ENCODE peak calls at places on chromosomes 1 and 21, in eight cellular contexts. One of them, this sample, is unnamed.
A peak's percentile ranks its signal among the peaks of the same experiment; 100 is the strongest.

GRCh38 chr1:200971955-200972711 is 51.4 kb downstream of the KIF21B start:
- DNase-seq in cerebellar nuclear complex: no peak
- DNase-seq in A549: peak; percentile 37
- DNase-seq in RPMI8226: peak; percentile 51
- DNase-seq in T-helper 1 cell: peak; percentile 54
- DNase-seq in endothelial cell: peak; percentile 79
- DNase-seq in NCI-H1092 treated with DMSO at 0.1 percent for 48 hours: peak; percentile 44
- DNase-seq in lung: peak; percentile 66
- DNase-seq in this sample: peak; percentile 81

GRCh38 chr21:36753556-36753955 is 54.6 kb downstream of the SIM2 start:
- DNase-seq in A549: peak; percentile 40
- DNase-seq in RPMI8226: no peak
- DNase-seq in cerebellar nuclear complex: no peak
- DNase-seq in lung: no peak
- DNase-seq in NCI-H1092 treated with DMSO at 0.1 percent for 48 hours: no peak
- DNase-seq in T-helper 1 cell: no peak
- DNase-seq in endothelial cell: no peak
- DNase-seq in this sample: no peak

GRCh38 chr1:159746676-159747075 is 32.3 kb upstream of the CRP start:
- DNase-seq in RPMI8226: no peak
- DNase-seq in A549: no peak
- DNase-seq in endothelial cell: no peak
- DNase-seq in NCI-H1092 treated with DMSO at 0.1 percent for 48 hours: no peak
- DNase-seq in T-helper 1 cell: no peak
- DNase-seq in cerebellar nuclear complex: no peak
- DNase-seq in lung: no peak
- DNase-seq in this sample: no peak

GRCh38 chr1:28086651-28087050 is 1.8 kb downstream of the EYA3 start:
- DNase-seq in lung: no peak
- DNase-seq in T-helper 1 cell: no peak
- DNase-seq in RPMI8226: no peak
- DNase-seq in endothelial cell: no peak
- DNase-seq in cerebellar nuclear complex: no peak
- DNase-seq in NCI-H1092 treated with DMSO at 0.1 percent for 48 hours: no peak
- DNase-seq in A549: no peak
- DNase-seq in this sample: no peak

GRCh38 chr1:208834346-208835081 is 590.3 kb upstream of the PLXNA2 start:
- DNase-seq in A549: no peak
- DNase-seq in NCI-H1092 treated with DMSO at 0.1 percent for 48 hours: peak; percentile 99
- DNase-seq in lung: no peak
- DNase-seq in cerebellar nuclear complex: no peak
- DNase-seq in endothelial cell: peak; percentile 4
- DNase-seq in RPMI8226: no peak
- DNase-seq in T-helper 1 cell: no peak
- DNase-seq in this sample: peak; percentile 96

GRCh38 chr1:19799233-19799876 is 361 bp downstream of the TMCO4 start:
- DNase-seq in A549: peak; percentile 52
- DNase-seq in cerebellar nuclear complex: no peak
- DNase-seq in T-helper 1 cell: peak; percentile 32
- DNase-seq in endothelial cell: peak; percentile 20
- DNase-seq in lung: peak; percentile 62
- DNase-seq in NCI-H1092 treated with DMSO at 0.1 percent for 48 hours: peak; percentile 24
- DNase-seq in RPMI8226: peak; percentile 78
- DNase-seq in this sample: no peak

GRCh38 chr1:72051538-72051937 is 230.8 kb downstream of the NEGR1 start:
- DNase-seq in A549: no peak
- DNase-seq in T-helper 1 cell: no peak
- DNase-seq in cerebellar nuclear complex: no peak
- DNase-seq in NCI-H1092 treated with DMSO at 0.1 percent for 48 hours: no peak
- DNase-seq in endothelial cell: no peak
- DNase-seq in RPMI8226: no peak
- DNase-seq in lung: no peak
- DNase-seq in this sample: no peak

GRCh38 chr1:3657578-3658230 is 5.4 kb downstream of the TP73 start:
- DNase-seq in T-helper 1 cell: no peak
- DNase-seq in lung: no peak
- DNase-seq in A549: no peak
- DNase-seq in RPMI8226: no peak
- DNase-seq in endothelial cell: no peak
- DNase-seq in NCI-H1092 treated with DMSO at 0.1 percent for 48 hours: no peak
- DNase-seq in cerebellar nuclear complex: no peak
- DNase-seq in this sample: peak; percentile 50

GRCh38 chr1:201517631-201518030 is 10.7 kb upstream of the CSRP1 start:
- DNase-seq in NCI-H1092 treated with DMSO at 0.1 percent for 48 hours: no peak
- DNase-seq in A549: no peak
- DNase-seq in cerebellar nuclear complex: no peak
- DNase-seq in endothelial cell: no peak
- DNase-seq in lung: no peak
- DNase-seq in RPMI8226: no peak
- DNase-seq in T-helper 1 cell: no peak
- DNase-seq in this sample: no peak

GRCh38 chr21:33412832-33413519 is 9.8 kb downstream of the IFNGR2 start:
- DNase-seq in A549: no peak
- DNase-seq in NCI-H1092 treated with DMSO at 0.1 percent for 48 hours: no peak
- DNase-seq in lung: no peak
- DNase-seq in T-helper 1 cell: no peak
- DNase-seq in RPMI8226: no peak
- DNase-seq in endothelial cell: no peak
- DNase-seq in cerebellar nuclear complex: no peak
- DNase-seq in this sample: no peak

GRCh38 chr21:37623689-37624088 is 257.1 kb downstream of the DYRK1A start:
- DNase-seq in T-helper 1 cell: no peak
- DNase-seq in cerebellar nuclear complex: no peak
- DNase-seq in lung: no peak
- DNase-seq in RPMI8226: no peak
- DNase-seq in A549: no peak
- DNase-seq in NCI-H1092 treated with DMSO at 0.1 percent for 48 hours: no peak
- DNase-seq in endothelial cell: no peak
- DNase-seq in this sample: no peak

GRCh38 chr1:28602536-28603439 is 10.7 kb downstream of the RAB42 start:
- DNase-seq in A549: peak; percentile 70
- DNase-seq in lung: peak; percentile 65
- DNase-seq in T-helper 1 cell: no peak
- DNase-seq in cerebellar nuclear complex: no peak
- DNase-seq in endothelial cell: peak; percentile 67
- DNase-seq in RPMI8226: peak; percentile 56
- DNase-seq in NCI-H1092 treated with DMSO at 0.1 percent for 48 hours: peak; percentile 63
- DNase-seq in this sample: peak; percentile 67

GRCh38 chr1:159944623-159945455 is 574 bp downstream of the IGSF9 start:
- DNase-seq in endothelial cell: no peak
- DNase-seq in T-helper 1 cell: no peak
- DNase-seq in cerebellar nuclear complex: no peak
- DNase-seq in NCI-H1092 treated with DMSO at 0.1 percent for 48 hours: no peak
- DNase-seq in RPMI8226: no peak
- DNase-seq in A549: no peak
- DNase-seq in lung: no peak
- DNase-seq in this sample: peak; percentile 84

GRCh38 chr1:207850621-207851407 is 60.1 kb downstream of the CD34 start:
- DNase-seq in cerebellar nuclear complex: no peak
- DNase-seq in A549: no peak
- DNase-seq in T-helper 1 cell: no peak
- DNase-seq in RPMI8226: no peak
- DNase-seq in lung: no peak
- DNase-seq in endothelial cell: no peak
- DNase-seq in NCI-H1092 treated with DMSO at 0.1 percent for 48 hours: no peak
- DNase-seq in this sample: no peak

GRCh38 chr1:110312188-110313121 is 26.7 kb upstream of the RBM15 start:
- DNase-seq in lung: peak; percentile 80
- DNase-seq in endothelial cell: peak; percentile 83
- DNase-seq in RPMI8226: peak; percentile 56
- DNase-seq in cerebellar nuclear complex: peak; percentile 48
- DNase-seq in A549: peak; percentile 69
- DNase-seq in T-helper 1 cell: peak; percentile 69
- DNase-seq in NCI-H1092 treated with DMSO at 0.1 percent for 48 hours: peak; percentile 66
- DNase-seq in this sample: peak; percentile 73

GRCh38 chr1:16072095-16072494 is 1.4 kb downstream of the FAM131C start:
- DNase-seq in NCI-H1092 treated with DMSO at 0.1 percent for 48 hours: no peak
- DNase-seq in endothelial cell: no peak
- DNase-seq in A549: no peak
- DNase-seq in T-helper 1 cell: no peak
- DNase-seq in RPMI8226: no peak
- DNase-seq in lung: no peak
- DNase-seq in cerebellar nuclear complex: no peak
- DNase-seq in this sample: no peak

GRCh38 chr21:37916795-37917142 is 512 bp upstream of the KCNJ6 start:
- DNase-seq in NCI-H1092 treated with DMSO at 0.1 percent for 48 hours: peak; percentile 55
- DNase-seq in endothelial cell: peak; percentile 90
- DNase-seq in cerebellar nuclear complex: no peak
- DNase-seq in A549: peak; percentile 49
- DNase-seq in T-helper 1 cell: no peak
- DNase-seq in lung: no peak
- DNase-seq in RPMI8226: peak; percentile 9
- DNase-seq in this sample: peak; percentile 81

GRCh38 chr1:9009438-9010366 is 16.5 kb downstream of the SLC2A7 start:
- DNase-seq in RPMI8226: peak; percentile 54
- DNase-seq in NCI-H1092 treated with DMSO at 0.1 percent for 48 hours: peak; percentile 8
- DNase-seq in cerebellar nuclear complex: no peak
- DNase-seq in A549: peak; percentile 30
- DNase-seq in T-helper 1 cell: no peak
- DNase-seq in lung: no peak
- DNase-seq in endothelial cell: peak; percentile 64
- DNase-seq in this sample: peak; percentile 7

GRCh38 chr1:98058676-98059075 is 137.8 kb upstream of the DPYD start:
- DNase-seq in lung: no peak
- DNase-seq in cerebellar nuclear complex: no peak
- DNase-seq in endothelial cell: no peak
- DNase-seq in T-helper 1 cell: no peak
- DNase-seq in RPMI8226: no peak
- DNase-seq in NCI-H1092 treated with DMSO at 0.1 percent for 48 hours: no peak
- DNase-seq in A549: no peak
- DNase-seq in this sample: no peak

GRCh38 chr1:218294531-218294930 is 9.4 kb downstream of the RRP15 start:
- DNase-seq in A549: no peak
- DNase-seq in cerebellar nuclear complex: no peak
- DNase-seq in T-helper 1 cell: no peak
- DNase-seq in lung: no peak
- DNase-seq in endothelial cell: no peak
- DNase-seq in NCI-H1092 treated with DMSO at 0.1 percent for 48 hours: no peak
- DNase-seq in RPMI8226: no peak
- DNase-seq in this sample: no peak

GRCh38 chr1:43789604-43790288 is 82.4 kb downstream of the ST3GAL3 start:
- DNase-seq in endothelial cell: no peak
- DNase-seq in A549: no peak
- DNase-seq in NCI-H1092 treated with DMSO at 0.1 percent for 48 hours: no peak
- DNase-seq in RPMI8226: no peak
- DNase-seq in T-helper 1 cell: no peak
- DNase-seq in cerebellar nuclear complex: no peak
- DNase-seq in lung: no peak
- DNase-seq in this sample: no peak

GRCh38 chr1:194277927-194278326 is 1091.5 kb upstream of the B3GALT2 start:
- DNase-seq in RPMI8226: no peak
- DNase-seq in endothelial cell: no peak
- DNase-seq in lung: no peak
- DNase-seq in cerebellar nuclear complex: no peak
- DNase-seq in NCI-H1092 treated with DMSO at 0.1 percent for 48 hours: no peak
- DNase-seq in A549: no peak
- DNase-seq in T-helper 1 cell: no peak
- DNase-seq in this sample: no peak

GRCh38 chr1:84339503-84339902 is 38.0 kb downstream of the SAMD13 start:
- DNase-seq in NCI-H1092 treated with DMSO at 0.1 percent for 48 hours: no peak
- DNase-seq in A549: no peak
- DNase-seq in endothelial cell: no peak
- DNase-seq in RPMI8226: no peak
- DNase-seq in T-helper 1 cell: no peak
- DNase-seq in cerebellar nuclear complex: no peak
- DNase-seq in lung: no peak
- DNase-seq in this sample: no peak

GRCh38 chr1:213041443-213041842 is 9.6 kb upstream of the RPS6KC1 start:
- DNase-seq in A549: no peak
- DNase-seq in cerebellar nuclear complex: no peak
- DNase-seq in lung: no peak
- DNase-seq in RPMI8226: no peak
- DNase-seq in T-helper 1 cell: no peak
- DNase-seq in endothelial cell: no peak
- DNase-seq in NCI-H1092 treated with DMSO at 0.1 percent for 48 hours: no peak
- DNase-seq in this sample: no peak

GRCh38 chr1:218353656-218354055 is 8.5 kb downstream of the TGFB2 start:
- DNase-seq in endothelial cell: no peak
- DNase-seq in T-helper 1 cell: no peak
- DNase-seq in A549: no peak
- DNase-seq in RPMI8226: no peak
- DNase-seq in NCI-H1092 treated with DMSO at 0.1 percent for 48 hours: no peak
- DNase-seq in lung: no peak
- DNase-seq in cerebellar nuclear complex: no peak
- DNase-seq in this sample: no peak

GRCh38 chr1:160225345-160225744 is 20.2 kb downstream of the PEA15 start:
- DNase-seq in T-helper 1 cell: no peak
- DNase-seq in A549: no peak
- DNase-seq in NCI-H1092 treated with DMSO at 0.1 percent for 48 hours: no peak
- DNase-seq in lung: no peak
- DNase-seq in endothelial cell: no peak
- DNase-seq in cerebellar nuclear complex: no peak
- DNase-seq in RPMI8226: no peak
- DNase-seq in this sample: no peak

GRCh38 chr1:40876891-40877290 is 14.7 kb upstream of the CITED4 start:
- DNase-seq in T-helper 1 cell: no peak
- DNase-seq in lung: no peak
- DNase-seq in endothelial cell: no peak
- DNase-seq in cerebellar nuclear complex: no peak
- DNase-seq in A549: no peak
- DNase-seq in RPMI8226: no peak
- DNase-seq in NCI-H1092 treated with DMSO at 0.1 percent for 48 hours: no peak
- DNase-seq in this sample: no peak

GRCh38 chr1:205396972-205397616 is 24.8 kb downstream of the LEMD1 start:
- DNase-seq in T-helper 1 cell: peak; percentile 13
- DNase-seq in cerebellar nuclear complex: no peak
- DNase-seq in lung: no peak
- DNase-seq in endothelial cell: peak; percentile 35
- DNase-seq in NCI-H1092 treated with DMSO at 0.1 percent for 48 hours: peak; percentile 80
- DNase-seq in RPMI8226: peak; percentile 79
- DNase-seq in A549: peak; percentile 67
- DNase-seq in this sample: peak; percentile 94

GRCh38 chr1:39574646-39575045 is 1.9 kb downstream of the PABPC4 start:
- DNase-seq in NCI-H1092 treated with DMSO at 0.1 percent for 48 hours: peak; percentile 33
- DNase-seq in cerebellar nuclear complex: no peak
- DNase-seq in lung: no peak
- DNase-seq in RPMI8226: peak; percentile 25
- DNase-seq in A549: no peak
- DNase-seq in endothelial cell: no peak
- DNase-seq in T-helper 1 cell: no peak
- DNase-seq in this sample: peak; percentile 8

GRCh38 chr1:202230939-202231645 is 37.5 kb downstream of the LGR6 start:
- DNase-seq in lung: no peak
- DNase-seq in endothelial cell: no peak
- DNase-seq in A549: no peak
- DNase-seq in T-helper 1 cell: no peak
- DNase-seq in NCI-H1092 treated with DMSO at 0.1 percent for 48 hours: no peak
- DNase-seq in RPMI8226: no peak
- DNase-seq in cerebellar nuclear complex: no peak
- DNase-seq in this sample: no peak

GRCh38 chr1:177439301-177439700 is 268.5 kb downstream of the BRINP2 start:
- DNase-seq in A549: no peak
- DNase-seq in endothelial cell: no peak
- DNase-seq in RPMI8226: no peak
- DNase-seq in NCI-H1092 treated with DMSO at 0.1 percent for 48 hours: no peak
- DNase-seq in cerebellar nuclear complex: no peak
- DNase-seq in lung: no peak
- DNase-seq in T-helper 1 cell: no peak
- DNase-seq in this sample: no peak

GRCh38 chr1:97243973-97244560 is 522.5 kb downstream of the PTBP2 start:
- DNase-seq in NCI-H1092 treated with DMSO at 0.1 percent for 48 hours: no peak
- DNase-seq in RPMI8226: peak; percentile 3
- DNase-seq in endothelial cell: no peak
- DNase-seq in A549: peak; percentile 4
- DNase-seq in cerebellar nuclear complex: no peak
- DNase-seq in lung: no peak
- DNase-seq in T-helper 1 cell: no peak
- DNase-seq in this sample: peak; percentile 41

This sample was measured in NCI-H69.